ENCODE peak calls at places on chromosomes 11 and 22, in five cellular contexts. One of them, this sample, is unnamed.

GRCh38 chr22:38239101-38239761 is 33.6 kb downstream of the TMEM184B start:
- DNase-seq in stomach: no peak
- DNase-seq in keratinocyte: no peak
- DNase-seq in GM23248: peak
- DNase-seq in CD8-positive, alpha-beta memory T cell: no peak
- DNase-seq in this sample: peak

GRCh38 chr22:27349456-27349855 is 452.1 kb downstream of the MN1 start:
- DNase-seq in CD8-positive, alpha-beta memory T cell: no peak
- DNase-seq in keratinocyte: no peak
- DNase-seq in GM23248: peak
- DNase-seq in stomach: no peak
- DNase-seq in this sample: peak

GRCh38 chr11:77089004-77089545 is 13.6 kb upstream of the OMP start:
- DNase-seq in CD8-positive, alpha-beta memory T cell: no peak
- DNase-seq in stomach: no peak
- DNase-seq in keratinocyte: no peak
- DNase-seq in GM23248: no peak
- DNase-seq in this sample: no peak

GRCh38 chr11:130151196-130151595 is 8.4 kb upstream of the ST14 start:
- DNase-seq in keratinocyte: no peak
- DNase-seq in stomach: no peak
- DNase-seq in GM23248: no peak
- DNase-seq in CD8-positive, alpha-beta memory T cell: no peak
- DNase-seq in this sample: no peak

GRCh38 chr22:45179276-45180049 is 15.7 kb downstream of the NUP50 start:
- DNase-seq in CD8-positive, alpha-beta memory T cell: peak
- DNase-seq in keratinocyte: no peak
- DNase-seq in GM23248: no peak
- DNase-seq in stomach: no peak
- DNase-seq in this sample: no peak

GRCh38 chr11:74739546-74740270 is 8.5 kb upstream of the CHRDL2 start:
- DNase-seq in stomach: peak
- DNase-seq in GM23248: peak
- DNase-seq in CD8-positive, alpha-beta memory T cell: peak
- DNase-seq in keratinocyte: no peak
- DNase-seq in this sample: peak

GRCh38 chr11:35304393-35304790 is 115.0 kb downstream of the SLC1A2 start:
- DNase-seq in GM23248: peak
- DNase-seq in stomach: no peak
- DNase-seq in CD8-positive, alpha-beta memory T cell: no peak
- DNase-seq in keratinocyte: no peak
- DNase-seq in this sample: peak

GRCh38 chr11:47033439-47033838 is 96.9 kb downstream of the CSTPP1 start:
- DNase-seq in stomach: no peak
- DNase-seq in keratinocyte: no peak
- DNase-seq in CD8-positive, alpha-beta memory T cell: no peak
- DNase-seq in GM23248: peak
- DNase-seq in this sample: no peak

GRCh38 chr22:20108757-20109230 is 7.1 kb upstream of the RANBP1 start:
- DNase-seq in GM23248: no peak
- DNase-seq in CD8-positive, alpha-beta memory T cell: no peak
- DNase-seq in keratinocyte: no peak
- DNase-seq in stomach: no peak
- DNase-seq in this sample: no peak

GRCh38 chr11:22491826-22492225 is 133.8 kb downstream of the FANCF start:
- DNase-seq in stomach: no peak
- DNase-seq in CD8-positive, alpha-beta memory T cell: no peak
- DNase-seq in keratinocyte: no peak
- DNase-seq in GM23248: peak
- DNase-seq in this sample: no peak

GRCh38 chr11:131593301-131593700 is 222.9 kb downstream of the NTM start:
- DNase-seq in keratinocyte: no peak
- DNase-seq in CD8-positive, alpha-beta memory T cell: no peak
- DNase-seq in GM23248: no peak
- DNase-seq in stomach: no peak
- DNase-seq in this sample: no peak

GRCh38 chr11:11973361-11973800 is 35.0 kb downstream of the DKK3 start:
- DNase-seq in CD8-positive, alpha-beta memory T cell: no peak
- DNase-seq in keratinocyte: no peak
- DNase-seq in GM23248: peak
- DNase-seq in stomach: peak
- DNase-seq in this sample: no peak

GRCh38 chr11:1238767-1239595 is 16.1 kb downstream of the MUC5B start:
- DNase-seq in GM23248: no peak
- DNase-seq in keratinocyte: no peak
- DNase-seq in CD8-positive, alpha-beta memory T cell: no peak
- DNase-seq in stomach: peak
- DNase-seq in this sample: no peak

GRCh38 chr22:50271519-50271970 is 1.4 kb upstream of the MAPK11 start:
- DNase-seq in keratinocyte: no peak
- DNase-seq in CD8-positive, alpha-beta memory T cell: peak
- DNase-seq in GM23248: peak
- DNase-seq in stomach: peak
- DNase-seq in this sample: no peak

GRCh38 chr11:10600570-10601248 is 32.2 kb upstream of the LYVE1 start:
- DNase-seq in CD8-positive, alpha-beta memory T cell: no peak
- DNase-seq in GM23248: no peak
- DNase-seq in stomach: no peak
- DNase-seq in keratinocyte: no peak
- DNase-seq in this sample: no peak

GRCh38 chr22:38706101-38706884 is 549 bp downstream of the GTPBP1 start:
- DNase-seq in stomach: peak
- DNase-seq in CD8-positive, alpha-beta memory T cell: peak
- DNase-seq in GM23248: peak
- DNase-seq in keratinocyte: no peak
- DNase-seq in this sample: no peak

GRCh38 chr22:17063372-17064106 is 21.3 kb upstream of the IL17RA start:
- DNase-seq in keratinocyte: no peak
- DNase-seq in stomach: peak
- DNase-seq in CD8-positive, alpha-beta memory T cell: no peak
- DNase-seq in GM23248: no peak
- DNase-seq in this sample: no peak

GRCh38 chr22:31343235-31344191 is 2.6 kb downstream of the PATZ1 start:
- DNase-seq in stomach: peak
- DNase-seq in CD8-positive, alpha-beta memory T cell: no peak
- DNase-seq in keratinocyte: no peak
- DNase-seq in GM23248: no peak
- DNase-seq in this sample: no peak

GRCh38 chr22:41524809-41525449 is 19.3 kb downstream of the POLR3H start:
- DNase-seq in GM23248: no peak
- DNase-seq in stomach: peak
- DNase-seq in CD8-positive, alpha-beta memory T cell: peak
- DNase-seq in keratinocyte: no peak
- DNase-seq in this sample: peak

GRCh38 chr11:3867209-3868071 is 12.0 kb downstream of the STIM1 start:
- DNase-seq in keratinocyte: no peak
- DNase-seq in GM23248: no peak
- DNase-seq in CD8-positive, alpha-beta memory T cell: no peak
- DNase-seq in stomach: peak
- DNase-seq in this sample: peak

GRCh38 chr11:111299111-111300026 is 1.0 kb downstream of the POU2AF3 start:
- DNase-seq in CD8-positive, alpha-beta memory T cell: no peak
- DNase-seq in stomach: peak
- DNase-seq in GM23248: peak
- DNase-seq in keratinocyte: no peak
- DNase-seq in this sample: peak

GRCh38 chr11:87006035-87006434 is 31.7 kb upstream of the TMEM135 start:
- DNase-seq in keratinocyte: no peak
- DNase-seq in CD8-positive, alpha-beta memory T cell: no peak
- DNase-seq in GM23248: no peak
- DNase-seq in stomach: no peak
- DNase-seq in this sample: no peak
- H3K27ac ChIP-seq in keratinocyte: no peak
- H3K27ac ChIP-seq in CD8-positive, alpha-beta memory T cell: no peak
- H3K27ac ChIP-seq in GM23248: no peak
- H3K27ac ChIP-seq in stomach: no peak
- H3K27ac ChIP-seq in this sample: no peak

GRCh38 chr11:65120831-65121230 is 1.1 kb downstream of the FAU start:
- DNase-seq in CD8-positive, alpha-beta memory T cell: no peak
- DNase-seq in keratinocyte: no peak
- DNase-seq in stomach: no peak
- DNase-seq in GM23248: no peak
- DNase-seq in this sample: no peak

GRCh38 chr11:65124480-65125196 is 2.5 kb downstream of the MRPL49 start:
- DNase-seq in stomach: no peak
- DNase-seq in CD8-positive, alpha-beta memory T cell: no peak
- DNase-seq in GM23248: no peak
- DNase-seq in keratinocyte: no peak
- DNase-seq in this sample: no peak

GRCh38 chr11:65121865-65122696 is at the start of the genes FAU and MRPL49:
- DNase-seq in stomach: peak
- DNase-seq in keratinocyte: peak
- DNase-seq in CD8-positive, alpha-beta memory T cell: peak
- DNase-seq in GM23248: peak
- DNase-seq in this sample: peak

GRCh38 chr11:65119670-65119995 is 2.1 kb upstream of the ZNHIT2 start:
- DNase-seq in stomach: no peak
- DNase-seq in keratinocyte: no peak
- DNase-seq in GM23248: no peak
- DNase-seq in CD8-positive, alpha-beta memory T cell: no peak
- DNase-seq in this sample: no peak

DNA sequence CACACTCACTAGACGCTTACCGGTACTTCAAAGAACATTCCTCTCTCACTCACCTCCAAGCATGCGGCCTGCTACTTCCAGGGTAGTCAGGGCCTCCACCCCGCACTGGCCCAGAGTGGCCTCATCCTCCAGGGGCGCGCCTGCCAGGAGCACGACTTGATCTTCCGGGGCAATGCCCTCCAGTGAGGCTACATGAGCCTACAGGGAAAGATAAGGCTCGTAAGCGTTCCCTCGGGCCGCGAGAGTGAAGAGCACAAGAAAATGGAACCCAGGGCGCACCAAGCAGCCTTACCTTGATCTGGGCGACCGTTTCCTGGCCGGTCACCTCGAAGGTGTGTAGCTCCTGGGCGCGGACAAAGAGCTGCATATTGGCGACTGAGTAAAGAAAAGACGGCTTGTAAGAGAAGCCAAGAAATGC is 478 bp downstream of the FAU start:
- DNase-seq in GM23248: peak
- DNase-seq in stomach: no peak
- DNase-seq in keratinocyte: no peak
- DNase-seq in CD8-positive, alpha-beta memory T cell: no peak
- DNase-seq in this sample: no peak
- H3K4me3 ChIP-seq in GM23248: peak
- H3K4me3 ChIP-seq in stomach: peak
- H3K4me3 ChIP-seq in keratinocyte: peak
- H3K4me3 ChIP-seq in CD8-positive, alpha-beta memory T cell: peak
- H3K4me3 ChIP-seq in this sample: peak

GRCh38 chr11:105124756-105125155 is 14.8 kb downstream of the CARD18 start:
- DNase-seq in stomach: no peak
- DNase-seq in CD8-positive, alpha-beta memory T cell: no peak
- DNase-seq in keratinocyte: no peak
- DNase-seq in GM23248: no peak
- DNase-seq in this sample: no peak
- H3K27ac ChIP-seq in stomach: no peak
- H3K27ac ChIP-seq in CD8-positive, alpha-beta memory T cell: no peak
- H3K27ac ChIP-seq in keratinocyte: no peak
- H3K27ac ChIP-seq in GM23248: no peak
- H3K27ac ChIP-seq in this sample: no peak

GRCh38 chr22:30327864-30328345 is 1.2 kb upstream of the TBC1D10A start:
- DNase-seq in stomach: no peak
- DNase-seq in GM23248: peak
- DNase-seq in keratinocyte: no peak
- DNase-seq in CD8-positive, alpha-beta memory T cell: no peak
- DNase-seq in this sample: no peak
- H3K4me3 ChIP-seq in stomach: no peak
- H3K4me3 ChIP-seq in GM23248: no peak
- H3K4me3 ChIP-seq in keratinocyte: no peak
- H3K4me3 ChIP-seq in CD8-positive, alpha-beta memory T cell: peak
- H3K4me3 ChIP-seq in this sample: no peak